ENCODE peak calls at places on chromosomes 4 and X, in seven cellular contexts. G is left ventricle myocardium inferior; W is IMR-90; E is effector CD4-positive, alpha-beta T cell; D is NCI-H1092; Z is COR-L47; H is HuH-7.5. U is an unnamed sample.

GRCh38 chr4:37223732-37224131 is 20.8 kb upstream of the NWD2 start:
- DNase-seq in D (no peak), H (no peak), W (no peak), G (no peak), E (no peak), Z (no peak), U (no peak)

GRCh38 chrX:47232803-47233332 is at the start of gene USP11:
- DNase-seq in Z (peak), G (no peak), E (peak), D (peak), W (peak), H (no peak), U (peak)

GRCh38 chr4:28508649-28509048 is 1648.0 kb downstream of the STIM2 start:
- DNase-seq in D (no peak), W (no peak), Z (no peak), G (no peak), H (no peak), E (no peak), U (no peak)

GRCh38 chrX:71292669-71293379 is 8.7 kb upstream of the ITGB1BP2 start:
- DNase-seq in Z (no peak), W (peak), D (no peak), G (no peak), H (no peak), E (no peak), U (no peak)

GRCh38 chr4:100348472-100348871 is 158.2 kb upstream of the DDIT4L start:
- DNase-seq in H (no peak), W (peak), G (no peak), D (no peak), Z (no peak), E (no peak), U (no peak)

GRCh38 chr4:184596044-184596616 is 53.1 kb downstream of the CASP3 start:
- DNase-seq in H (no peak), W (no peak), Z (no peak), E (no peak), D (no peak), G (no peak), U (no peak)

GRCh38 chrX:9566150-9566621 is 101.3 kb downstream of the TBL1X start:
- DNase-seq in W (peak), G (peak), E (no peak), Z (no peak), D (no peak), H (no peak), U (no peak)

GRCh38 chrX:109934434-109934833 is 68.5 kb upstream of the TMEM164 start:
- DNase-seq in E (no peak), H (no peak), W (peak), Z (no peak), D (no peak), G (no peak), U (no peak)

GRCh38 chr4:113435893-113436292 is 325.6 kb downstream of the CAMK2D start:
- DNase-seq in H (no peak), G (peak), E (no peak), Z (no peak), D (no peak), W (peak), U (no peak)

GRCh38 chr4:2486981-2487380 is 18.1 kb downstream of the RNF4 start:
- DNase-seq in Z (no peak), G (no peak), E (no peak), W (no peak), H (no peak), D (no peak), U (no peak)

GRCh38 chrX:41491267-41492004 is 44.3 kb downstream of the NYX start:
- DNase-seq in W (peak), D (no peak), H (no peak), E (no peak), Z (no peak), G (no peak), U (no peak)

GRCh38 chr4:178387756-178388155 is 945.5 kb upstream of the AGA start:
- DNase-seq in D (no peak), Z (no peak), E (no peak), W (peak), H (no peak), G (no peak), U (no peak)

GRCh38 chr4:177191586-177191985 is 118.1 kb upstream of the NEIL3 start:
- DNase-seq in G (no peak), Z (no peak), E (no peak), W (no peak), H (no peak), D (no peak), U (no peak)

GRCh38 chr4:1971456-1972200 is 37.1 kb downstream of the NELFA start:
- DNase-seq in E (no peak), G (no peak), W (no peak), H (no peak), D (no peak), Z (no peak), U (no peak)

GRCh38 chrX:21741869-21742701 is 15.8 kb downstream of the SMPX start:
- DNase-seq in Z (no peak), W (no peak), D (no peak), H (no peak), E (no peak), G (no peak), U (no peak)

GRCh38 chr4:168102403-168102802 is 10.1 kb downstream of the ANXA10 start:
- DNase-seq in Z (no peak), G (no peak), D (no peak), H (no peak), W (no peak), E (no peak), U (no peak)

GRCh38 chrX:20218809-20219505 is 47.8 kb downstream of the RPS6KA3 start:
- DNase-seq in E (no peak), G (no peak), Z (no peak), W (peak), H (no peak), D (no peak), U (no peak)

GRCh38 chrX:18674417-18674787 is 2.5 kb upstream of the RS1 start:
- DNase-seq in G (peak), H (peak), Z (no peak), E (peak), D (no peak), W (no peak), U (peak)

GRCh38 chr4:56049428-56050212 is 100.9 kb downstream of the CEP135 start:
- DNase-seq in E (no peak), H (peak), W (no peak), G (no peak), Z (peak), D (peak), U (no peak)

GRCh38 chrX:134929813-134930212 is 61.0 kb upstream of the SMIM10 start:
- DNase-seq in D (no peak), E (no peak), G (no peak), H (no peak), W (no peak), Z (no peak), U (no peak)

GRCh38 chr4:100177855-100178254 is 12.4 kb downstream of the DDIT4L start:
- DNase-seq in G (no peak), H (no peak), D (no peak), Z (no peak), W (no peak), E (no peak), U (no peak)

GRCh38 chr4:173489514-173489913 is 40.5 kb downstream of the HAND2 start:
- DNase-seq in H (no peak), G (no peak), E (no peak), Z (no peak), W (peak), D (no peak), U (no peak)

GRCh38 chrX:54089191-54089590 is 44.9 kb upstream of the PHF8 start:
- DNase-seq in H (no peak), E (no peak), Z (no peak), D (no peak), W (no peak), G (no peak), U (no peak)

GRCh38 chr4:180558427-180558826 is 1684.8 kb upstream of the TENM3 start:
- DNase-seq in W (no peak), Z (no peak), H (no peak), E (no peak), D (no peak), G (no peak), U (no peak)

U was measured in CD8-positive, alpha-beta memory T cell.